ENCODE peak calls at places on chromosome 15, in eight cellular contexts. T is breast epithelium; I is CD8-positive, alpha-beta T cell; D is heart left ventricle; P is OCI-LY7; U is lower lobe of right lung; Z is ovary; J is SJCRH30. X is an unnamed sample. For H3K4me1, the result is how much of the 10 kb centered on the place peaks cover.

GRCh38 chr15:69595009-69595825 is 142.6 kb downstream of the RPLP1 start:
- DNase-seq in T (no peak), I (no peak), D (peak), P (no peak), U (peak), Z (no peak), J (peak), X (peak)

GRCh38 chr15:93543093-93543492 is 454.1 kb upstream of the RGMA start:
- DNase-seq in T (no peak), I (no peak), D (no peak), P (no peak), U (no peak), Z (no peak), J (no peak), X (no peak)

GRCh38 chr15:49718846-49719245 is 98.0 kb downstream of the DTWD1 start:
- DNase-seq in T (no peak), I (no peak), D (no peak), P (no peak), U (no peak), Z (no peak), J (no peak), X (no peak)

GRCh38 chr15:49265911-49266310 is 95.9 kb downstream of the GALK2 start:
- DNase-seq in T (no peak), I (no peak), D (no peak), P (no peak), U (no peak), Z (no peak), J (no peak), X (no peak)

GRCh38 chr15:28107111-28107893 is 8.2 kb upstream of the OCA2 start:
- DNase-seq in T (no peak), I (no peak), D (no peak), P (no peak), U (peak), Z (no peak), J (no peak), X (peak)

GRCh38 chr15:57220220-57220619 is 156.1 kb upstream of the CGNL1 start:
- DNase-seq in T (no peak), I (no peak), D (no peak), P (no peak), U (no peak), Z (no peak), J (no peak), X (no peak)

GRCh38 chr15:76011611-76012010 is 613 bp downstream of the NRG4 start:
- DNase-seq in T (no peak), I (no peak), D (no peak), P (no peak), U (no peak), Z (no peak), J (no peak), X (no peak)

GRCh38 chr15:97502038-97502437 is 458.5 kb upstream of the ARRDC4 start:
- DNase-seq in T (no peak), I (no peak), D (no peak), P (no peak), U (no peak), Z (no peak), J (no peak), X (no peak)

GRCh38 chr15:43920815-43921214 is 94.0 kb downstream of the WDR76 start:
- DNase-seq in T (no peak), I (no peak), D (no peak), P (no peak), U (no peak), Z (no peak), J (peak), X (no peak)

GRCh38 chr15:49918106-49918505 is 200.9 kb downstream of the ATP8B4 start:
- DNase-seq in T (no peak), I (no peak), D (no peak), P (no peak), U (no peak), Z (no peak), J (peak), X (no peak)

GRCh38 chr15:44033894-44034293 is 161.2 kb downstream of the FRMD5 start:
- DNase-seq in T (no peak), I (no peak), D (no peak), P (no peak), U (no peak), Z (no peak), J (no peak), X (no peak)

GRCh38 chr15:85542895-85543331 is 162.5 kb downstream of the AKAP13 start:
- DNase-seq in T (no peak), I (no peak), D (no peak), P (no peak), U (no peak), Z (no peak), J (no peak), X (no peak)

GRCh38 chr15:91099616-91100560 is at the start of gene SV2B:
- DNase-seq in T (no peak), I (peak), D (peak), P (no peak), U (no peak), Z (no peak), J (no peak), X (peak)

GRCh38 chr15:63858881-63859280 is 25.1 kb upstream of the HERC1 start:
- DNase-seq in T (no peak), I (no peak), D (peak), P (no peak), U (no peak), Z (no peak), J (no peak), X (no peak)

GRCh38 chr15:92018535-92019239 is 165.2 kb downstream of the SLCO3A1 start:
- DNase-seq in T (no peak), I (no peak), D (no peak), P (no peak), U (no peak), Z (no peak), J (no peak), X (no peak)

GRCh38 chr15:91950631-91951384 is 97.3 kb downstream of the SLCO3A1 start:
- DNase-seq in T (no peak), I (no peak), D (no peak), P (no peak), U (no peak), Z (no peak), J (no peak), X (no peak)

GRCh38 chr15:52306270-52306669 is 10.7 kb upstream of the MYO5C start:
- DNase-seq in T (no peak), I (no peak), D (no peak), P (no peak), U (no peak), Z (no peak), J (no peak), X (no peak)

GRCh38 chr15:68888419-68888818 is 41.9 kb upstream of the SPESP1 start:
- DNase-seq in T (no peak), I (no peak), D (no peak), P (no peak), U (no peak), Z (no peak), J (no peak), X (no peak)

GRCh38 chr15:96421211-96421610 is 90.7 kb downstream of the NR2F2 start:
- DNase-seq in T (no peak), I (no peak), D (no peak), P (no peak), U (no peak), Z (no peak), J (peak), X (no peak)

GRCh38 chr15:64991536-64992135 is 1.9 kb upstream of the SPG21 start:
- DNase-seq in T (no peak), I (no peak), D (peak), P (no peak), U (no peak), Z (no peak), J (peak), X (peak)

GRCh38 chr15:75923756-75924155 is 20.1 kb downstream of the FBXO22 start:
- DNase-seq in T (no peak), I (no peak), D (no peak), P (no peak), U (no peak), Z (no peak), J (no peak), X (no peak)

GRCh38 chr15:43440721-43441281 is 52.2 kb downstream of the TP53BP1 start:
- DNase-seq in T (no peak), I (no peak), D (no peak), P (peak), U (no peak), Z (no peak), J (peak), X (no peak)

GRCh38 chr15:39404767-39405173 is 176.1 kb upstream of the THBS1 start:
- DNase-seq in T (no peak), I (no peak), D (no peak), P (no peak), U (no peak), Z (no peak), J (no peak), X (no peak)

GRCh38 chr15:90074916-90075315 is 27.4 kb downstream of the IDH2 start:
- DNase-seq in T (no peak), I (no peak), D (no peak), P (no peak), U (no peak), Z (no peak), J (no peak), X (no peak)

GRCh38 chr15:39645976-39646257 is 65.0 kb downstream of the THBS1 start:
- DNase-seq in T (no peak), I (no peak), D (no peak), P (no peak), U (no peak), Z (no peak), J (no peak), X (no peak)

DNA sequence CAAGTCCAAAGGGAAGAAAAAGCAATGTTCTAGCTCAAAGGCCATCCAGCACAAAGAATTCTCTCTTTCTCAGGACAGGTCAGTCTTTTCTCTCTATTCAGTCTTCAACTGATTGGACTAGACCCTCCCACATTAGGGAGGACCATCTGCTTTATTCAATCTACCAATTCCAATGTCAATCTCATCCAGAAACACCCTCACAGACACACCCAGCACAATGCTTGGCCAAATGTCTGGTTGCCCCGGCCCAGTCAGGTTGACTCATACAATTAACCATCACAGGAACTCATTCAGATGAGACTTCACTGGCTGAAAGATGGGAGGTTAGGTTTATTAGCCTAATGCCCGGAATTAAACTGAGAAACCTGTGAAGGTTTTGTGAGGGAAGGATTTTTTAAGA is 32.4 kb downstream of the ACAN start:
- DNase-seq in T (no peak), I (no peak), D (no peak), P (no peak), U (no peak), Z (no peak), J (no peak), X (no peak)
- H3K27ac ChIP-seq in T (no peak), I (no peak), D (no peak), P (no peak), U (no peak), Z (no peak), J (no peak), X (no peak)

DNA sequence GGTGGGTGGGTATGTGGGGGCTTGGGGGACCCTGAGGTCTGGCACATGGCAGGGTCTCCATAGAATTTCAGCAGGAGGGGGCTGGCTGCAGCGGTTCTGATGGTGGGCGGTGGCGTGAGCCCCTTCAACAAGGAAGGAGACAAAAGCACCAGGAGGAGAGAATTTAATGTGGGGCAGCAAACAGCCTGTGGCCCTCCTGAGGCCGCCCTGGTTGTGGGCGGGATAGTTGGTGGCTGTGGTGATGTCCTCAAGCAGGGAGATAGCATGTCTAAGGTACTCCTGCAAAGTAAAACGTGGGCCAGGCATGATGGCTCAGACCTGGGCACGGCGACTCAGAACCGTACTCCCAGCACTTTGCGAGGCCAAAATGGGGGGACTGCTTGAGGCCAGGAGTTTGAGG is 94.0 kb downstream of the LRRK1 start:
- DNase-seq in T (no peak), I (no peak), D (no peak), P (no peak), U (no peak), Z (no peak), J (no peak), X (no peak)
- H3K4me3 ChIP-seq in T (no peak), I (no peak), D (no peak), P (no peak), U (no peak), Z (no peak), J (no peak), X (no peak)

GRCh38 chr15:31078461-31078860 is 23.1 kb downstream of the TRPM1 start:
- DNase-seq in T (no peak), I (no peak), D (no peak), P (no peak), U (no peak), Z (no peak), J (no peak), X (no peak)

GRCh38 chr15:31077981-31078380 is 23.5 kb downstream of the TRPM1 start:
- DNase-seq in T (no peak), I (no peak), D (no peak), P (no peak), U (no peak), Z (no peak), J (no peak), X (no peak)

GRCh38 chr15:31081568-31082250 is 19.8 kb downstream of the TRPM1 start:
- DNase-seq in T (no peak), I (no peak), D (no peak), P (peak), U (no peak), Z (no peak), J (no peak), X (no peak)

GRCh38 chr15:31080618-31081017 is 20.9 kb downstream of the TRPM1 start:
- DNase-seq in T (no peak), I (peak), D (peak), P (peak), U (peak), Z (peak), J (peak), X (peak)

GRCh38 chr15:31079519-31079918 is 22.0 kb downstream of the TRPM1 start:
- DNase-seq in T (no peak), I (no peak), D (no peak), P (no peak), U (no peak), Z (no peak), J (no peak), X (no peak)
- H3K4me1 ChIP-seq in T (under half), I (under half), D (under half), P (under half), U (under half), Z (under half), J (under half), X (under half)

GRCh38 chr15:41937568-41937923 is 34.8 kb downstream of the EHD4 start:
- DNase-seq in T (no peak), I (no peak), D (no peak), P (no peak), U (no peak), Z (no peak), J (no peak), X (no peak)
- H3K27ac ChIP-seq in T (peak), I (peak), D (peak), P (no peak), U (peak), Z (no peak), J (no peak), X (peak)

GRCh38 chr15:80308002-80308401 is 56.0 kb upstream of the CTXND1 start:
- DNase-seq in T (no peak), I (no peak), D (no peak), P (peak), U (no peak), Z (no peak), J (no peak), X (no peak)

GRCh38 chr15:80309769-80310384 is 57.9 kb upstream of the CTXND1 start:
- DNase-seq in T (no peak), I (no peak), D (no peak), P (peak), U (no peak), Z (no peak), J (no peak), X (no peak)

DNA sequence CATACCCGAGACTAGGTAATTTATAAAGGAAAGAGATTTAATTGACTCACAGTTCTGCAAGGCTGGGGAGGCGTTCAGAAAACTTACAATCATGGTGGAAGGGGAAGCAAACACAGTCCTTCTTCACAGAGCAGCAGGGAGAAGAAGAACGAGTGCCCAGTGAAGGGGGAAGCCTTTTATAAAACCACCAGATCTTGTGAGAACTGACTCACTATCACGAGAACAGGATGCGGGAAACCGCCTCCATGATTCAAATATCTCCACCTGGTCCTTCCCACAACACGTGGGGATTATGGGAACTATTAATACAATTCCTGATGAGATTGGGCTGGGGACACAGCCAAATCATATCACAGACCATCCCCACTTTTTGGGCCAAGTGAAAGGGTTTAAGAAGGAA is 58.8 kb upstream of the CTXND1 start:
- DNase-seq in T (no peak), I (no peak), D (no peak), P (no peak), U (no peak), Z (no peak), J (no peak), X (no peak)
- H3K4me3 ChIP-seq in T (no peak), I (no peak), D (no peak), P (no peak), U (no peak), Z (no peak), J (no peak), X (no peak)

GRCh38 chr15:33810083-33810595 is 158.2 kb upstream of the CHRM5 start:
- DNase-seq in T (no peak), I (no peak), D (no peak), P (no peak), U (no peak), Z (no peak), J (no peak), X (no peak)

GRCh38 chr15:33807665-33808064 is 160.6 kb upstream of the CHRM5 start:
- DNase-seq in T (no peak), I (no peak), D (no peak), P (no peak), U (no peak), Z (no peak), J (no peak), X (no peak)

GRCh38 chr15:33808720-33809119 is 159.6 kb upstream of the CHRM5 start:
- DNase-seq in T (no peak), I (no peak), D (no peak), P (no peak), U (no peak), Z (no peak), J (no peak), X (no peak)

DNA sequence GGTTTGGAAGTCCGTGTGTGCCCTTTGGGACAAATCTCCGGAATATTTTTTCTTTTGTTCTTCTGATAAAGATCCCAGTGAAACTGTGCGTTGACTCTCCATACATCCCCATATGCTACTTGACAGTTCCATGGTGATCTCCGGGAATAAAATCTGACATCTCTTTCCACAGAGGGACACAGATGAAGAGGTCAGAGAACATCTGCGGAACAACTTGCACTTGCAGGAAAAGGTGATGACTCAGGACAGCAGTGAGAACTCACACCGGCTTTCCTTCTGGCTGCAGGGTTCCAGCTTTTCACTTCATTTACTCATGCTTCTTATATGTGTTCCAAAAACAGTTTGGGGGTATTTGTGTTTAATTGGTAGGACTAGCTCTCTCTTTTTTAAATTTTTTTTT is 157.5 kb upstream of the CHRM5 start:
- DNase-seq in T (no peak), I (no peak), D (no peak), P (no peak), U (no peak), Z (no peak), J (no peak), X (no peak)
- H3K4me1 ChIP-seq in T (under half), I (under half), D (under half), P (under half), U (under half), Z (under half), J (under half), X (under half)

GRCh38 chr15:99406120-99406519 is 154.8 kb downstream of the LRRC28 start:
- DNase-seq in T (no peak), I (no peak), D (no peak), P (no peak), U (no peak), Z (no peak), J (no peak), X (no peak)

GRCh38 chr15:99404454-99404853 is 153.2 kb downstream of the LRRC28 start:
- DNase-seq in T (no peak), I (no peak), D (no peak), P (no peak), U (no peak), Z (no peak), J (no peak), X (no peak)

GRCh38 chr15:99399612-99400011 is 148.3 kb downstream of the LRRC28 start:
- DNase-seq in T (no peak), I (no peak), D (no peak), P (no peak), U (no peak), Z (no peak), J (no peak), X (no peak)

GRCh38 chr15:99403597-99403996 is 152.3 kb downstream of the LRRC28 start:
- DNase-seq in T (no peak), I (no peak), D (no peak), P (no peak), U (no peak), Z (no peak), J (no peak), X (no peak)

DNA sequence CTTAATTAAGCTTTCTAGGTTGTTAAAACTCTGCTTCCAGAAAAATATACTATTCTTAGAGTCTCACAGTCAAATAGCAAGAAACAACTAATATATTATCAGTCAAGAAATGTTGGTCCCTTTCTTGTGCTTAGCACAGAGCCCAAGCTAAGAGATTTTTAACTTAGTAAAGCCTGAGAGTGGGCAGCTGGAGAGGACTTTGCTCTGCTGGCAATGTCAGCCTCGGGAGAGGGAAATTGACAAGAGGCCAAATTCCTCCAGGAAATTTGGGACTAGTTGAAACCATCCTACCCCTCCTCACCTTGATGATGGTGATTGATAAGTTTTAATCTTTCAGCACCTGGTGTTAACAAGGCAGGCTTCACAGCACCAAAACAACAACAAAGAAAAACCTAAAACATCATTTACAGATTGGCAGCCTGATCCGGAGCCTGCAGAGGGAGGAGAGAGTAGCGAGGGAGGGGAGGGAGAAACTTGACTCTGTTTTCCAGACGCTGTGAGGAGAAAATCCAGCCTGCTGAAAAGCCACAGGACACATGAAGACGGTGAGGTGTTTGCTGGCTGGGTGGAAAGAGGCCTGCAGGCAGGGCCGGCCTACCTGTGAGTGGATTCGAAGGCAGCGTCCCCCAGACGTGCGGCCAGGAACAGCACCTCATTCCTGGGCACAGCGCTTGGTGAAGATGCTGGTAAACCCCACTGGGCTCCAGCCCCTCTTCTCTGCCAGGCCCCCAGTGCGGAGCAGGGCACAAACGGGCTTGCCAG is 150.9 kb downstream of the LRRC28 start:
- DNase-seq in T (no peak), I (no peak), D (no peak), P (no peak), U (no peak), Z (no peak), J (no peak), X (no peak)
- H3K27ac ChIP-seq in T (peak), I (no peak), D (peak), P (no peak), U (peak), Z (no peak), J (no peak), X (peak)

X was measured in left ventricle myocardium inferior.